ENCODE peak calls at places on chromosomes 3 and 15, in six cellular contexts. Q is stimulated activated CD4-positive, alpha-beta T cell treated with anti-CD3 and anti-CD28 coated beads, TNF-alpha, amount 100 ng/mL, for 24 hours; M is effector CD4-positive, alpha-beta T cell; Z is HCEC 1CT; T is A549; H is GM20000. Y is an unnamed sample.

GRCh38 chr3:12875857-12876451 is 34.6 kb upstream of the RPL32 start:
- DNase-seq in T (no peak), M (no peak), Q (no peak), Z (no peak), H (peak; percentile 68), Y (no peak)

GRCh38 chr15:101386967-101387366 is 91.9 kb upstream of the SNRPA1 start:
- DNase-seq in Q (no peak), T (no peak), Z (no peak), H (no peak), M (no peak), Y (no peak)

GRCh38 chr15:73965730-73966103 is 26.4 kb downstream of the STOML1 start:
- DNase-seq in M (no peak), H (peak; percentile 77), Z (peak; percentile 66), T (no peak), Q (no peak), Y (peak; percentile 45)

GRCh38 chr3:50503504-50503903 is at the start of gene CACNA2D2:
- DNase-seq in Z (no peak), T (peak; percentile 25), Q (peak; percentile 52), H (peak; percentile 62), M (peak; percentile 42), Y (peak; percentile 64)

GRCh38 chr3:184525337-184526157 is 36.0 kb upstream of the EPHB3 start:
- DNase-seq in T (no peak), M (no peak), Z (no peak), H (peak; percentile 41), Q (no peak), Y (no peak)

GRCh38 chr3:20225769-20226168 is 39.8 kb upstream of the SGO1 start:
- DNase-seq in Q (no peak), H (peak; percentile 10), T (peak; percentile 42), Z (no peak), M (no peak), Y (no peak)

GRCh38 chr15:73052679-73053397 is 575 bp downstream of the NEO1 start:
- DNase-seq in H (peak; percentile 80), T (peak; percentile 62), Q (peak; percentile 2), M (peak; percentile 7), Z (peak; percentile 50), Y (peak; percentile 16)

GRCh38 chr3:150278843-150279341 is 129.2 kb upstream of the TSC22D2 start:
- DNase-seq in Z (no peak), Q (no peak), M (no peak), T (no peak), H (no peak), Y (no peak)

GRCh38 chr3:143433787-143434378 is 314.3 kb downstream of the CHST2 start:
- DNase-seq in H (peak; percentile 24), M (no peak), Z (no peak), Q (peak; percentile 16), T (peak; percentile 10), Y (no peak)

GRCh38 chr3:18751514-18751913 is 326.4 kb upstream of the SATB1 start:
- DNase-seq in M (no peak), Q (no peak), T (no peak), H (no peak), Z (no peak), Y (no peak)

GRCh38 chr3:128804817-128805166 is 74.6 kb upstream of the ACAD9 start:
- DNase-seq in Z (no peak), H (no peak), T (no peak), M (no peak), Q (no peak), Y (no peak)

GRCh38 chr3:123377173-123377740 is 71.6 kb downstream of the ADCY5 start:
- DNase-seq in T (no peak), Z (no peak), M (no peak), Q (no peak), H (no peak), Y (no peak)

GRCh38 chr3:196554205-196554604 is 14.1 kb downstream of the WDR53 start:
- DNase-seq in Q (no peak), H (no peak), T (no peak), M (no peak), Z (no peak), Y (no peak)

Y was measured in central memory CD4-positive, alpha-beta T cell.